ENCODE peak calls at places on chromosomes 5 and 9, in five cellular contexts. L, Y, O, S and B are unnamed samples.

GRCh38 chr5:142222235-142222880 is 102.5 kb downstream of the SPRY4 start:
- DNase-seq in Y (no peak), S (no peak), L (no peak), O (no peak), B (no peak)

GRCh38 chr5:54743581-54743980 is 226.0 kb downstream of the SNX18 start:
- DNase-seq in O (no peak), L (no peak), S (no peak), Y (no peak), B (no peak)

GRCh38 chr5:153959134-153959957 is 79.4 kb downstream of the FAM114A2 start:
- DNase-seq in L (no peak), O (peak), Y (peak), S (peak), B (peak)

GRCh38 chr5:133533541-133533940 is 78.8 kb downstream of the FSTL4 start:
- DNase-seq in L (no peak), O (no peak), S (no peak), Y (no peak), B (no peak)

GRCh38 chr5:172421020-172421419 is 33.3 kb downstream of the SH3PXD2B start:
- DNase-seq in Y (no peak), S (no peak), O (no peak), L (no peak), B (no peak)

GRCh38 chr9:68894502-68894901 is 119.4 kb downstream of the PRKACG start:
- DNase-seq in L (no peak), Y (no peak), S (no peak), O (no peak), B (no peak)

GRCh38 chr5:7869474-7870136 is 657 bp downstream of the MTRR start:
- DNase-seq in L (peak), O (no peak), Y (peak), S (peak), B (no peak)

GRCh38 chr5:95029569-95030366 is 255.1 kb downstream of the MCTP1 start:
- DNase-seq in S (peak), L (no peak), O (no peak), Y (no peak), B (no peak)

GRCh38 chr9:111095423-111095822 is 57.2 kb upstream of the LPAR1 start:
- DNase-seq in S (no peak), Y (no peak), L (no peak), O (no peak), B (no peak)

GRCh38 chr9:87812375-87813118 is 70.1 kb upstream of the SPATA31E1 start:
- DNase-seq in S (peak), L (peak), O (no peak), Y (peak), B (peak)